ENCODE peak calls at places on chromosomes 5 and 9, in ten cellular contexts. L, H, V, R, W, F, B, Y, G and X are unnamed samples.
A peak's percentile ranks its signal among the peaks of the same experiment; 100 is the strongest.

GRCh38 chr9:23375511-23375910 is 450.5 kb downstream of the ELAVL2 start:
- DNase-seq in V (no peak), Y (no peak), G (peak; percentile 83), L (no peak), H (no peak), R (no peak), B (no peak), F (no peak), W (no peak), X (no peak)

GRCh38 chr9:13863112-13863511 is 450.8 kb downstream of the NFIB start:
- DNase-seq in B (no peak), H (no peak), Y (no peak), R (no peak), V (peak; percentile 20), F (no peak), W (peak; percentile 7), G (no peak), L (no peak), X (no peak)

GRCh38 chr9:111399772-111400563 is 69.9 kb upstream of the OR2K2 start:
- DNase-seq in F (peak; percentile 3), V (no peak), L (no peak), W (peak; percentile 21), R (no peak), B (peak; percentile 64), Y (no peak), G (peak; percentile 26), H (peak; percentile 57), X (peak; percentile 30)

GRCh38 chr9:38357350-38358114 is 35.0 kb upstream of the ALDH1B1 start:
- DNase-seq in Y (no peak), L (no peak), B (no peak), W (no peak), R (no peak), G (no peak), H (no peak), F (no peak), V (peak; percentile 13), X (no peak)

GRCh38 chr9:13841801-13842462 is 472.0 kb downstream of the NFIB start:
- DNase-seq in V (no peak), R (no peak), F (no peak), H (peak; percentile 0), L (no peak), Y (no peak), B (peak; percentile 7), W (no peak), G (no peak), X (no peak)

GRCh38 chr9:74357577-74357976 is 139.6 kb upstream of the RORB start:
- DNase-seq in F (no peak), L (no peak), Y (no peak), W (no peak), B (no peak), G (no peak), H (no peak), R (no peak), V (no peak), X (no peak)

GRCh38 chr5:155883966-155884555 is 442.9 kb upstream of the SGCD start:
- DNase-seq in V (no peak), H (no peak), G (peak; percentile 78), Y (no peak), R (no peak), B (no peak), F (no peak), L (no peak), W (peak; percentile 1), X (no peak)

GRCh38 chr5:170265527-170265926 is 32.0 kb downstream of the LCP2 start:
- DNase-seq in L (no peak), W (no peak), R (no peak), B (no peak), G (peak; percentile 34), H (no peak), F (no peak), V (peak; percentile 86), Y (no peak), X (no peak)

GRCh38 chr5:124057161-124057814 is 545.3 kb downstream of the CSNK1G3 start:
- DNase-seq in B (peak; percentile 17), R (no peak), F (no peak), W (no peak), G (no peak), Y (no peak), V (no peak), L (no peak), H (peak; percentile 77), X (no peak)

GRCh38 chr9:92706218-92706940 is 36.4 kb upstream of the IPPK start:
- DNase-seq in Y (no peak), V (no peak), W (no peak), H (peak; percentile 27), B (peak; percentile 57), R (no peak), L (peak; percentile 36), F (peak; percentile 34), G (peak; percentile 67), X (peak; percentile 38)

GRCh38 chr9:94086468-94086867 is 2.2 kb downstream of the PTPDC1 start:
- DNase-seq in Y (no peak), H (no peak), B (peak; percentile 79), V (no peak), W (peak; percentile 72), R (no peak), F (no peak), G (peak; percentile 94), L (no peak), X (no peak)

GRCh38 chr9:87372401-87372851 is 125.2 kb upstream of the DAPK1 start:
- DNase-seq in R (no peak), G (no peak), H (peak; percentile 83), V (no peak), B (no peak), Y (no peak), F (no peak), L (no peak), W (no peak), X (no peak)

GRCh38 chr9:86488794-86489193 is 134.6 kb upstream of the TUT7 start:
- DNase-seq in B (no peak), Y (no peak), L (no peak), W (no peak), R (no peak), F (no peak), V (no peak), G (no peak), H (no peak), X (no peak)

GRCh38 chr9:73806876-73807275 is 655.2 kb downstream of the ANXA1 start:
- DNase-seq in W (no peak), G (no peak), R (no peak), L (no peak), B (no peak), V (no peak), H (no peak), Y (no peak), F (no peak), X (no peak)

GRCh38 chr9:124259273-124260078 is 1.7 kb downstream of the NEK6 start:
- DNase-seq in V (no peak), L (no peak), W (peak; percentile 91), G (peak; percentile 89), B (peak; percentile 93), F (no peak), Y (no peak), R (no peak), H (peak; percentile 76), X (peak; percentile 72)

GRCh38 chr5:73780297-73781080 is 154.5 kb downstream of the ARHGEF28 start:
- DNase-seq in G (peak; percentile 38), L (no peak), B (no peak), H (no peak), Y (no peak), W (no peak), R (no peak), V (no peak), F (no peak), X (no peak)

GRCh38 chr9:126203313-126203712 is 123.3 kb upstream of the MVB12B start:
- DNase-seq in B (no peak), H (no peak), Y (no peak), F (no peak), L (no peak), R (no peak), V (no peak), G (no peak), W (no peak), X (no peak)

GRCh38 chr5:144308211-144308610 is 137.5 kb downstream of the KCTD16 start:
- DNase-seq in G (no peak), W (no peak), F (no peak), H (no peak), B (no peak), V (no peak), R (no peak), L (no peak), Y (no peak), X (no peak)

GRCh38 chr9:125701351-125701750 is 5.7 kb downstream of the MAPKAP1 start:
- DNase-seq in L (no peak), W (peak; percentile 40), V (no peak), R (no peak), B (peak; percentile 96), Y (no peak), G (peak; percentile 96), F (no peak), H (no peak), X (no peak)

GRCh38 chr5:11497651-11498050 is 406.6 kb downstream of the CTNND2 start:
- DNase-seq in V (no peak), W (no peak), H (no peak), R (no peak), B (no peak), Y (no peak), G (no peak), F (no peak), L (no peak), X (no peak)